ENCODE peak calls at places on chromosomes 4 and X, in seven cellular contexts. B is NCI-H1105; R is hypothalamus; P is activated CD4-positive, alpha-beta T cell treated with anti-CD3 and anti-CD28 coated beads, Interleukin-2, amount 50 U/mL, for 24 hours; T is substantia nigra; U is HS-5; C is A549. F is an unnamed sample.

GRCh38 chr4:183589710-183590109 is 69.3 kb downstream of the RWDD4 start:
- DNase-seq in B (no peak), R (no peak), P (no peak), T (no peak), U (no peak), C (no peak), F (no peak)

GRCh38 chr4:111813565-111814140 is 331.6 kb upstream of the FAM241A start:
- DNase-seq in B (no peak), R (no peak), P (no peak), T (no peak), U (no peak), C (no peak), F (no peak)

GRCh38 chr4:20127626-20128025 is 124.1 kb upstream of the SLIT2 start:
- DNase-seq in B (no peak), R (no peak), P (no peak), T (no peak), U (peak), C (no peak), F (no peak)

GRCh38 chr4:52507774-52508173 is 151.3 kb downstream of the USP46 start:
- DNase-seq in B (no peak), R (no peak), P (no peak), T (peak), U (no peak), C (no peak), F (no peak)

GRCh38 chr4:7650606-7651400 is 216.1 kb upstream of the PSAPL1 start:
- DNase-seq in B (no peak), R (no peak), P (no peak), T (no peak), U (no peak), C (no peak), F (no peak)

GRCh38 chrX:134622056-134622812 is 36.0 kb downstream of the PLAC1 start:
- DNase-seq in B (no peak), R (no peak), P (peak), T (no peak), U (peak), C (peak), F (no peak)

GRCh38 chr4:136392576-136392975 is 1139.7 kb downstream of the PCDH18 start:
- DNase-seq in B (no peak), R (no peak), P (no peak), T (no peak), U (peak), C (no peak), F (no peak)

GRCh38 chr4:7341486-7342222 is 93.1 kb downstream of the PSAPL1 start:
- DNase-seq in B (no peak), R (no peak), P (no peak), T (no peak), U (no peak), C (no peak), F (no peak)

GRCh38 chrX:45322382-45322781 is 121.7 kb upstream of the DIPK2B start:
- DNase-seq in B (no peak), R (no peak), P (peak), T (peak), U (peak), C (peak), F (no peak)

GRCh38 chr4:1842993-1843448 is 12.9 kb downstream of the LETM1 start:
- DNase-seq in B (no peak), R (no peak), P (no peak), T (no peak), U (peak), C (no peak), F (no peak)

GRCh38 chr4:119498520-119498919 is 130.1 kb downstream of the PDE5A start:
- DNase-seq in B (no peak), R (no peak), P (no peak), T (peak), U (no peak), C (no peak), F (no peak)

GRCh38 chrX:42149786-42150185 is 226.4 kb upstream of the CASK start:
- DNase-seq in B (no peak), R (no peak), P (no peak), T (no peak), U (no peak), C (no peak), F (no peak)